ENCODE peak calls at places on chromosome 7, in ten cellular contexts. One of them, this sample, is unnamed.

GRCh38 chr7:83807770-83808169 is 158.8 kb upstream of the SEMA3E start:
- DNase-seq in choroid plexus epithelial cell: peak
- DNase-seq in KBM-7: no peak
- DNase-seq in stimulated activated CD4-positive, alpha-beta T cell treated with anti-CD3 and anti-CD28 coated beads, TNF-alpha, amount 100 ng/mL, for 1 hour: no peak
- DNase-seq in K562: no peak
- DNase-seq in ascending aorta: no peak
- DNase-seq in heart right ventricle: no peak
- DNase-seq in nucleus accumbens: no peak
- DNase-seq in NCI-H446: no peak
- DNase-seq in stomach: no peak
- DNase-seq in this sample: no peak

GRCh38 chr7:50832744-50833143 is 50.0 kb upstream of the GRB10 start:
- DNase-seq in choroid plexus epithelial cell: peak
- DNase-seq in stimulated activated CD4-positive, alpha-beta T cell treated with anti-CD3 and anti-CD28 coated beads, TNF-alpha, amount 100 ng/mL, for 1 hour: no peak
- DNase-seq in KBM-7: no peak
- DNase-seq in stomach: no peak
- DNase-seq in K562: no peak
- DNase-seq in ascending aorta: no peak
- DNase-seq in nucleus accumbens: no peak
- DNase-seq in NCI-H446: no peak
- DNase-seq in heart right ventricle: no peak
- DNase-seq in this sample: no peak

GRCh38 chr7:135510603-135511183 is 791 bp upstream of the CNOT4 start:
- DNase-seq in NCI-H446: no peak
- DNase-seq in choroid plexus epithelial cell: peak
- DNase-seq in nucleus accumbens: no peak
- DNase-seq in K562: peak
- DNase-seq in KBM-7: no peak
- DNase-seq in heart right ventricle: no peak
- DNase-seq in ascending aorta: no peak
- DNase-seq in stimulated activated CD4-positive, alpha-beta T cell treated with anti-CD3 and anti-CD28 coated beads, TNF-alpha, amount 100 ng/mL, for 1 hour: no peak
- DNase-seq in stomach: no peak
- DNase-seq in this sample: no peak

GRCh38 chr7:151426486-151426905 is 13.4 kb downstream of the CRYGN start:
- DNase-seq in K562: no peak
- DNase-seq in stomach: peak
- DNase-seq in KBM-7: no peak
- DNase-seq in heart right ventricle: peak
- DNase-seq in ascending aorta: peak
- DNase-seq in stimulated activated CD4-positive, alpha-beta T cell treated with anti-CD3 and anti-CD28 coated beads, TNF-alpha, amount 100 ng/mL, for 1 hour: no peak
- DNase-seq in nucleus accumbens: no peak
- DNase-seq in NCI-H446: peak
- DNase-seq in choroid plexus epithelial cell: peak
- DNase-seq in this sample: peak

GRCh38 chr7:142338633-142339501 is 81.0 kb upstream of the PRSS58 start:
- DNase-seq in choroid plexus epithelial cell: peak
- DNase-seq in K562: peak
- DNase-seq in ascending aorta: no peak
- DNase-seq in stomach: no peak
- DNase-seq in heart right ventricle: no peak
- DNase-seq in stimulated activated CD4-positive, alpha-beta T cell treated with anti-CD3 and anti-CD28 coated beads, TNF-alpha, amount 100 ng/mL, for 1 hour: no peak
- DNase-seq in nucleus accumbens: no peak
- DNase-seq in NCI-H446: peak
- DNase-seq in KBM-7: peak
- DNase-seq in this sample: no peak

GRCh38 chr7:73567701-73568685 is 10.4 kb downstream of the TBL2 start:
- DNase-seq in choroid plexus epithelial cell: peak
- DNase-seq in stomach: no peak
- DNase-seq in nucleus accumbens: no peak
- DNase-seq in KBM-7: peak
- DNase-seq in ascending aorta: no peak
- DNase-seq in stimulated activated CD4-positive, alpha-beta T cell treated with anti-CD3 and anti-CD28 coated beads, TNF-alpha, amount 100 ng/mL, for 1 hour: no peak
- DNase-seq in K562: no peak
- DNase-seq in heart right ventricle: no peak
- DNase-seq in NCI-H446: no peak
- DNase-seq in this sample: peak

GRCh38 chr7:76397409-76398183 is 11.9 kb downstream of the SSC4D start:
- DNase-seq in choroid plexus epithelial cell: peak
- DNase-seq in K562: peak
- DNase-seq in nucleus accumbens: peak
- DNase-seq in stomach: peak
- DNase-seq in ascending aorta: peak
- DNase-seq in heart right ventricle: peak
- DNase-seq in KBM-7: peak
- DNase-seq in NCI-H446: no peak
- DNase-seq in stimulated activated CD4-positive, alpha-beta T cell treated with anti-CD3 and anti-CD28 coated beads, TNF-alpha, amount 100 ng/mL, for 1 hour: peak
- DNase-seq in this sample: peak

GRCh38 chr7:35624299-35625186 is 70.4 kb downstream of the HERPUD2 start:
- DNase-seq in stimulated activated CD4-positive, alpha-beta T cell treated with anti-CD3 and anti-CD28 coated beads, TNF-alpha, amount 100 ng/mL, for 1 hour: no peak
- DNase-seq in stomach: peak
- DNase-seq in heart right ventricle: peak
- DNase-seq in ascending aorta: no peak
- DNase-seq in NCI-H446: peak
- DNase-seq in choroid plexus epithelial cell: peak
- DNase-seq in K562: peak
- DNase-seq in nucleus accumbens: no peak
- DNase-seq in KBM-7: peak
- DNase-seq in this sample: no peak

GRCh38 chr7:15561840-15562239 is at the start of gene AGMO:
- DNase-seq in NCI-H446: no peak
- DNase-seq in ascending aorta: peak
- DNase-seq in stomach: no peak
- DNase-seq in choroid plexus epithelial cell: peak
- DNase-seq in KBM-7: no peak
- DNase-seq in stimulated activated CD4-positive, alpha-beta T cell treated with anti-CD3 and anti-CD28 coated beads, TNF-alpha, amount 100 ng/mL, for 1 hour: no peak
- DNase-seq in nucleus accumbens: peak
- DNase-seq in heart right ventricle: peak
- DNase-seq in K562: no peak
- DNase-seq in this sample: peak

GRCh38 chr7:30331338-30331737 is 46.9 kb downstream of the ZNRF2 start:
- DNase-seq in NCI-H446: no peak
- DNase-seq in choroid plexus epithelial cell: peak
- DNase-seq in ascending aorta: no peak
- DNase-seq in stimulated activated CD4-positive, alpha-beta T cell treated with anti-CD3 and anti-CD28 coated beads, TNF-alpha, amount 100 ng/mL, for 1 hour: no peak
- DNase-seq in nucleus accumbens: no peak
- DNase-seq in heart right ventricle: no peak
- DNase-seq in K562: no peak
- DNase-seq in KBM-7: no peak
- DNase-seq in stomach: no peak
- DNase-seq in this sample: no peak

GRCh38 chr7:82926477-82926876 is 236.2 kb downstream of the PCLO start:
- DNase-seq in stimulated activated CD4-positive, alpha-beta T cell treated with anti-CD3 and anti-CD28 coated beads, TNF-alpha, amount 100 ng/mL, for 1 hour: no peak
- DNase-seq in heart right ventricle: no peak
- DNase-seq in ascending aorta: no peak
- DNase-seq in K562: no peak
- DNase-seq in choroid plexus epithelial cell: no peak
- DNase-seq in stomach: no peak
- DNase-seq in NCI-H446: peak
- DNase-seq in KBM-7: no peak
- DNase-seq in nucleus accumbens: no peak
- DNase-seq in this sample: no peak

GRCh38 chr7:157411580-157411979 is 74.8 kb downstream of the DNAJB6 start:
- DNase-seq in KBM-7: no peak
- DNase-seq in stomach: no peak
- DNase-seq in K562: peak
- DNase-seq in choroid plexus epithelial cell: peak
- DNase-seq in nucleus accumbens: no peak
- DNase-seq in ascending aorta: no peak
- DNase-seq in heart right ventricle: no peak
- DNase-seq in stimulated activated CD4-positive, alpha-beta T cell treated with anti-CD3 and anti-CD28 coated beads, TNF-alpha, amount 100 ng/mL, for 1 hour: no peak
- DNase-seq in NCI-H446: no peak
- DNase-seq in this sample: no peak

GRCh38 chr7:2894118-2894940 is 50.2 kb upstream of the GNA12 start:
- DNase-seq in stimulated activated CD4-positive, alpha-beta T cell treated with anti-CD3 and anti-CD28 coated beads, TNF-alpha, amount 100 ng/mL, for 1 hour: no peak
- DNase-seq in NCI-H446: no peak
- DNase-seq in K562: no peak
- DNase-seq in ascending aorta: no peak
- DNase-seq in KBM-7: peak
- DNase-seq in heart right ventricle: no peak
- DNase-seq in stomach: peak
- DNase-seq in choroid plexus epithelial cell: no peak
- DNase-seq in nucleus accumbens: no peak
- DNase-seq in this sample: no peak

GRCh38 chr7:40761757-40762342 is 627.0 kb downstream of the SUGCT start:
- DNase-seq in stimulated activated CD4-positive, alpha-beta T cell treated with anti-CD3 and anti-CD28 coated beads, TNF-alpha, amount 100 ng/mL, for 1 hour: no peak
- DNase-seq in NCI-H446: no peak
- DNase-seq in nucleus accumbens: no peak
- DNase-seq in choroid plexus epithelial cell: peak
- DNase-seq in heart right ventricle: no peak
- DNase-seq in KBM-7: no peak
- DNase-seq in stomach: no peak
- DNase-seq in K562: no peak
- DNase-seq in ascending aorta: no peak
- DNase-seq in this sample: no peak

GRCh38 chr7:81816312-81816711 is 46.5 kb upstream of the HGF start:
- DNase-seq in NCI-H446: no peak
- DNase-seq in stomach: no peak
- DNase-seq in ascending aorta: no peak
- DNase-seq in nucleus accumbens: no peak
- DNase-seq in heart right ventricle: no peak
- DNase-seq in K562: no peak
- DNase-seq in choroid plexus epithelial cell: no peak
- DNase-seq in stimulated activated CD4-positive, alpha-beta T cell treated with anti-CD3 and anti-CD28 coated beads, TNF-alpha, amount 100 ng/mL, for 1 hour: no peak
- DNase-seq in KBM-7: no peak
- DNase-seq in this sample: no peak

GRCh38 chr7:155460926-155461613 is 3.1 kb downstream of the EN2 start:
- DNase-seq in choroid plexus epithelial cell: no peak
- DNase-seq in NCI-H446: no peak
- DNase-seq in ascending aorta: no peak
- DNase-seq in stimulated activated CD4-positive, alpha-beta T cell treated with anti-CD3 and anti-CD28 coated beads, TNF-alpha, amount 100 ng/mL, for 1 hour: no peak
- DNase-seq in KBM-7: no peak
- DNase-seq in K562: no peak
- DNase-seq in heart right ventricle: no peak
- DNase-seq in nucleus accumbens: no peak
- DNase-seq in stomach: no peak
- DNase-seq in this sample: no peak

GRCh38 chr7:41096921-41097320 is 606.0 kb downstream of the INHBA start:
- DNase-seq in KBM-7: no peak
- DNase-seq in ascending aorta: no peak
- DNase-seq in nucleus accumbens: no peak
- DNase-seq in NCI-H446: no peak
- DNase-seq in stomach: no peak
- DNase-seq in heart right ventricle: no peak
- DNase-seq in stimulated activated CD4-positive, alpha-beta T cell treated with anti-CD3 and anti-CD28 coated beads, TNF-alpha, amount 100 ng/mL, for 1 hour: no peak
- DNase-seq in choroid plexus epithelial cell: peak
- DNase-seq in K562: no peak
- DNase-seq in this sample: no peak

GRCh38 chr7:92835140-92835850 is 1.1 kb downstream of the CDK6 start:
- DNase-seq in K562: peak
- DNase-seq in nucleus accumbens: no peak
- DNase-seq in KBM-7: peak
- DNase-seq in ascending aorta: peak
- DNase-seq in stomach: peak
- DNase-seq in stimulated activated CD4-positive, alpha-beta T cell treated with anti-CD3 and anti-CD28 coated beads, TNF-alpha, amount 100 ng/mL, for 1 hour: no peak
- DNase-seq in choroid plexus epithelial cell: peak
- DNase-seq in NCI-H446: peak
- DNase-seq in heart right ventricle: peak
- DNase-seq in this sample: no peak

GRCh38 chr7:110386914-110387313 is 704.0 kb upstream of the LRRN3 start:
- DNase-seq in KBM-7: no peak
- DNase-seq in K562: no peak
- DNase-seq in choroid plexus epithelial cell: peak
- DNase-seq in ascending aorta: no peak
- DNase-seq in stomach: no peak
- DNase-seq in NCI-H446: no peak
- DNase-seq in heart right ventricle: no peak
- DNase-seq in stimulated activated CD4-positive, alpha-beta T cell treated with anti-CD3 and anti-CD28 coated beads, TNF-alpha, amount 100 ng/mL, for 1 hour: no peak
- DNase-seq in nucleus accumbens: no peak
- DNase-seq in this sample: no peak

GRCh38 chr7:94612253-94612652 is 43.7 kb downstream of the SGCE start:
- DNase-seq in K562: no peak
- DNase-seq in ascending aorta: no peak
- DNase-seq in choroid plexus epithelial cell: no peak
- DNase-seq in stimulated activated CD4-positive, alpha-beta T cell treated with anti-CD3 and anti-CD28 coated beads, TNF-alpha, amount 100 ng/mL, for 1 hour: no peak
- DNase-seq in KBM-7: no peak
- DNase-seq in stomach: no peak
- DNase-seq in nucleus accumbens: no peak
- DNase-seq in heart right ventricle: no peak
- DNase-seq in NCI-H446: no peak
- DNase-seq in this sample: no peak

GRCh38 chr7:117659453-117660086 is 179.7 kb downstream of the CFTR start:
- DNase-seq in NCI-H446: no peak
- DNase-seq in KBM-7: no peak
- DNase-seq in nucleus accumbens: no peak
- DNase-seq in heart right ventricle: no peak
- DNase-seq in stimulated activated CD4-positive, alpha-beta T cell treated with anti-CD3 and anti-CD28 coated beads, TNF-alpha, amount 100 ng/mL, for 1 hour: no peak
- DNase-seq in choroid plexus epithelial cell: peak
- DNase-seq in stomach: no peak
- DNase-seq in ascending aorta: no peak
- DNase-seq in K562: no peak
- DNase-seq in this sample: no peak

GRCh38 chr7:101863598-101863997 is 46.2 kb downstream of the CUX1 start:
- DNase-seq in ascending aorta: no peak
- DNase-seq in stomach: no peak
- DNase-seq in nucleus accumbens: no peak
- DNase-seq in KBM-7: no peak
- DNase-seq in stimulated activated CD4-positive, alpha-beta T cell treated with anti-CD3 and anti-CD28 coated beads, TNF-alpha, amount 100 ng/mL, for 1 hour: no peak
- DNase-seq in K562: no peak
- DNase-seq in choroid plexus epithelial cell: no peak
- DNase-seq in NCI-H446: no peak
- DNase-seq in heart right ventricle: no peak
- DNase-seq in this sample: no peak

GRCh38 chr7:159091041-159091440 is 53.6 kb downstream of the VIPR2 start:
- DNase-seq in choroid plexus epithelial cell: no peak
- DNase-seq in K562: no peak
- DNase-seq in stimulated activated CD4-positive, alpha-beta T cell treated with anti-CD3 and anti-CD28 coated beads, TNF-alpha, amount 100 ng/mL, for 1 hour: no peak
- DNase-seq in KBM-7: no peak
- DNase-seq in heart right ventricle: no peak
- DNase-seq in ascending aorta: peak
- DNase-seq in NCI-H446: no peak
- DNase-seq in stomach: peak
- DNase-seq in nucleus accumbens: no peak
- DNase-seq in this sample: no peak

GRCh38 chr7:45576249-45576929 is 2.2 kb downstream of the ADCY1 start:
- DNase-seq in choroid plexus epithelial cell: no peak
- DNase-seq in K562: no peak
- DNase-seq in stimulated activated CD4-positive, alpha-beta T cell treated with anti-CD3 and anti-CD28 coated beads, TNF-alpha, amount 100 ng/mL, for 1 hour: no peak
- DNase-seq in heart right ventricle: no peak
- DNase-seq in ascending aorta: peak
- DNase-seq in NCI-H446: no peak
- DNase-seq in KBM-7: no peak
- DNase-seq in stomach: no peak
- DNase-seq in nucleus accumbens: no peak
- DNase-seq in this sample: no peak

GRCh38 chr7:100785878-100786277 is 41.4 kb downstream of the EPHB4 start:
- DNase-seq in KBM-7: no peak
- DNase-seq in nucleus accumbens: no peak
- DNase-seq in stomach: no peak
- DNase-seq in ascending aorta: no peak
- DNase-seq in heart right ventricle: no peak
- DNase-seq in K562: no peak
- DNase-seq in choroid plexus epithelial cell: no peak
- DNase-seq in NCI-H446: no peak
- DNase-seq in stimulated activated CD4-positive, alpha-beta T cell treated with anti-CD3 and anti-CD28 coated beads, TNF-alpha, amount 100 ng/mL, for 1 hour: no peak
- DNase-seq in this sample: no peak

This sample was measured in gastrocnemius medialis.